ENCODE peak calls at places on chromosomes 2 and 18, in seven cellular contexts. U, B, A, L, C, P and R are unnamed samples. For H3K4me1, the result is how much of the 10 kb centered on the place peaks cover.

GRCh38 chr18:14907420-14907819 is 159.4 kb downstream of the ANKRD30B start:
- DNase-seq in A (no peak), P (no peak), L (no peak), C (no peak), B (no peak), U (no peak), R (no peak)

GRCh38 chr2:133485868-133486267 is 82.4 kb downstream of the NCKAP5 start:
- DNase-seq in L (no peak), P (no peak), U (no peak), A (no peak), C (no peak), B (no peak), R (no peak)

GRCh38 chr2:229348135-229348534 is 77.0 kb upstream of the PID1 start:
- DNase-seq in A (no peak), B (no peak), L (no peak), P (no peak), C (no peak), U (no peak), R (no peak)

GRCh38 chr2:105595536-105595935 is 149.2 kb upstream of the NCK2 start:
- DNase-seq in C (no peak), P (no peak), B (no peak), A (no peak), L (no peak), U (peak), R (no peak)

GRCh38 chr18:46148810-46149209 is 44.6 kb downstream of the HAUS1 start:
- DNase-seq in U (no peak), C (peak), L (peak), A (peak), B (no peak), P (no peak), R (peak)

GRCh38 chr2:230784840-230785239 is 72.2 kb downstream of the CAB39 start:
- DNase-seq in A (no peak), L (no peak), B (no peak), U (no peak), P (no peak), C (no peak), R (no peak)

GRCh38 chr2:24104110-24104650 is 19.0 kb downstream of the PFN4 start:
- DNase-seq in U (no peak), P (no peak), B (no peak), A (no peak), C (no peak), L (no peak), R (no peak)

GRCh38 chr2:201859886-201860285 is 53.5 kb downstream of the CDK15 start:
- DNase-seq in L (no peak), C (no peak), B (no peak), P (no peak), U (no peak), A (no peak), R (no peak)

GRCh38 chr2:19261061-19261460 is 97.4 kb downstream of the OSR1 start:
- DNase-seq in B (no peak), A (no peak), P (no peak), C (no peak), L (no peak), U (no peak), R (no peak)

GRCh38 chr2:54599914-54600313 is 123.5 kb upstream of the EML6 start:
- DNase-seq in B (peak), P (peak), U (peak), A (peak), L (no peak), C (no peak), R (peak)

GRCh38 chr2:60483400-60483799 is 70.1 kb downstream of the BCL11A start:
- DNase-seq in L (no peak), C (no peak), U (no peak), A (no peak), P (no peak), B (no peak), R (no peak)

GRCh38 chr2:227228061-227228667 is 63.7 kb downstream of the COL4A3 start:
- DNase-seq in B (peak), L (no peak), P (peak), C (peak), U (no peak), A (no peak), R (peak)

GRCh38 chr2:105537466-105537865 is 138.6 kb upstream of the FHL2 start:
- DNase-seq in U (peak), A (no peak), P (no peak), B (no peak), L (no peak), C (no peak), R (no peak)

GRCh38 chr2:149125031-149125725 is 86.7 kb downstream of the LYPD6B start:
- DNase-seq in P (peak), L (no peak), C (no peak), A (no peak), U (no peak), B (no peak), R (no peak)

GRCh38 chr2:211401328-211401727 is 844.9 kb downstream of the CPS1 start:
- DNase-seq in L (no peak), P (no peak), B (no peak), C (no peak), A (no peak), U (no peak), R (no peak)

GRCh38 chr2:204445149-204445548 is 100.1 kb upstream of the PARD3B start:
- DNase-seq in U (no peak), C (no peak), B (no peak), A (no peak), P (no peak), L (no peak), R (no peak)

DNA sequence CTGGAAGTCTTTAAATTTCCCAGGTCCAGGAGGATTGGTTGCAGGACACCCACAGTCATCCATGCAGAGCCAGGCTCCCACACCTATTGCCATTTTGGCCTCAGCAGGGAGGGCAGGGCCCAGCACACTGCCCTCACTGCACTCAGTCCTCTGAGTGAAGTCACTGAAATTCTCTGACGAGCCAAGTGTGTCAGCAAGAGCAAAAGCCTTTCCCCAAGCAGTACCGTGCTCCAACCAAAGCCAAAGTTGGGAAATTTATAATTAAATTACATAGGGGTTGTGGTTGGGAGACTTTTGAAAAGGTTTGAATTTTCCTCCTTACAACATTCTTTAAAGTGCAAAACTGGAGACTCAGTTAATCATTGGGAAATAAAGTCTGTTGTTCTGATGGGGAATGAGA is 98.5 kb upstream of the CD226 start:
- DNase-seq in C (no peak), P (no peak), L (no peak), U (no peak), A (no peak), B (no peak), R (no peak)
- H3K4me1 ChIP-seq in C (under half), P (under half), L (under half), U (under half), A (under half), B (under half), R (under half)

GRCh38 chr2:56077352-56077915 is 106.4 kb upstream of the CCDC85A start:
- DNase-seq in A (no peak), B (no peak), L (no peak), P (no peak), U (no peak), C (peak), R (no peak)
- TF ChIP-seq CTCF in A (no peak), B (peak), L (no peak), P (no peak), U (no peak), C (peak), R (no peak)

GRCh38 chr2:8626572-8626971 is 55.3 kb upstream of the ID2 start:
- DNase-seq in A (no peak), C (no peak), B (no peak), P (no peak), U (no peak), L (no peak), R (no peak)
- H3K4me1 ChIP-seq in A (under half), C (under half), B (under half), P (under half), U (under half), L (under half), R (under half)

GRCh38 chr2:180604077-180604476 is 376.3 kb upstream of the UBE2E3 start:
- DNase-seq in P (no peak), C (no peak), U (no peak), B (no peak), L (no peak), A (no peak), R (no peak)
- TF ChIP-seq CTCF in P (no peak), C (no peak), U (no peak), B (no peak), L (no peak), A (no peak), R (no peak)

GRCh38 chr2:134669731-134670669 is 48.8 kb downstream of the TMEM163 start:
- DNase-seq in U (no peak), A (no peak), P (no peak), B (no peak), L (peak), C (no peak), R (no peak)

GRCh38 chr2:134670955-134671354 is 47.8 kb downstream of the TMEM163 start:
- DNase-seq in A (no peak), P (no peak), B (peak), C (no peak), U (no peak), L (no peak), R (no peak)

GRCh38 chr2:134674687-134675086 is 44.1 kb downstream of the TMEM163 start:
- DNase-seq in B (no peak), P (no peak), A (no peak), U (no peak), L (no peak), C (no peak), R (no peak)

GRCh38 chr2:134668821-134669220 is 50.0 kb downstream of the TMEM163 start:
- DNase-seq in C (no peak), A (no peak), P (no peak), U (no peak), B (no peak), L (peak), R (no peak)

GRCh38 chr2:134671498-134671897 is 47.3 kb downstream of the TMEM163 start:
- DNase-seq in P (no peak), U (no peak), B (no peak), C (no peak), A (no peak), L (no peak), R (no peak)
- H3K4me1 ChIP-seq in P (under half), U (under half), B (under half), C (under half), A (under half), L (half or more), R (under half)

GRCh38 chr18:5601188-5601624 is 57.4 kb upstream of the EPB41L3 start:
- DNase-seq in L (no peak), A (no peak), C (no peak), B (no peak), P (peak), U (no peak), R (no peak)

GRCh38 chr18:5603153-5603552 is 59.4 kb upstream of the EPB41L3 start:
- DNase-seq in B (no peak), A (no peak), P (no peak), U (no peak), L (no peak), C (no peak), R (no peak)

GRCh38 chr18:5600376-5601071 is 56.7 kb upstream of the EPB41L3 start:
- DNase-seq in P (no peak), L (no peak), B (no peak), C (no peak), A (no peak), U (no peak), R (no peak)

DNA sequence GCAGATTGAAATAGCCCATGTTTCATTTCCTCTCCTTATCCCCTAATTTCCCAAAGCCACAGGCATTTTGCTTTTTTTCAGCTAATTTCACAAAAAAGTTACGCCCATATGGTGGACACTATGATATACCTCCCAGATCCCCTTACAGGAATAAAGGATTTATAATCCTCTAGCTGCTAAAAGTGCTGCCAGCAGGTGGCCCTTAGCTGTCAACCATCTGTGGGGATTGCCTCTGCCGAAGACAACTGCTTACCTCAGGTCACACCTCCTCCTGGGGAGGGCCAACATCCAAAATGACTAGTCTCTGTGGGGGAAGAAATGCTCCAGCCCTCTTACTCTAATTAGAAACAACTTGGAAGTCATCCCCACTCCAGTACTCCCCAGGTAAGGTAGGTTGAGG is 61.0 kb upstream of the EPB41L3 start:
- DNase-seq in P (no peak), L (no peak), U (no peak), C (no peak), B (no peak), A (no peak), R (no peak)
- TF ChIP-seq CTCF in P (no peak), L (no peak), U (no peak), C (no peak), B (no peak), A (peak), R (no peak)

DNA sequence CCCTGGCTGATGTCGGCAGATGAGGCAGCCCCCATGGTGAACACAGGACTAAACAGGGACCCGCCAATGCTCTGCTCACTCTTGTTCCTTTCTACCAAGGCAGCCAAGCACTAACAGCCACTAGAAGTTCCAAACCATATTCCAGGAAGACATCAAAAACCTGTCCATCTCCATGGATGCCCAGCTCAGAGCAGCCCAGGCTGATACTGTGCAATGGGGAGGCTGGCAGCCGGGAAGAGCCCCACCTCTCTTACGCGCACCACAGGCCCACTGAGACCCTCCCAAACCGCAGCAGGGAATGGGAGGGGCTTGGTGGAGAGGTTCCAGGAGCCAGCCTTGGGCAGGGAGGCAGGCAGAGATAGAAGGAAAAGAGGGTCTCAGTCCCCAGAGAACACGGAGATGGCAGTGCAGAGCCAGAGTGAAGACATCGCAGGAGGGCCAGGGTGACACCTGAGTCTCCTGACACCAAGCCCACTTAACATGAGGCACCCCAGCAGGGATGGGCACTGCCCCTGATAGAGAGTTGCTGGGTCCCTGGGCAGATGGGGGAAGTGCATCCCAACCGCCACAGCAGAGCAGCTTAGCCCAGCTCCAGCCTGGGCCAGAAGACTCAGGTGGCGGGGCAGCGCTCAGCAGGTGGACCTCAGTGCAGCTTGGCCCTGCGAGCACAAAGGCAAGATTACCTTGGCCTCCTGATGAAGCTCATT is 3.4 kb downstream of the HS6ST1 start:
- DNase-seq in B (peak), A (peak), L (peak), C (no peak), P (no peak), U (peak), R (no peak)
- H3K4me1 ChIP-seq in B (half or more), A (half or more), L (under half), C (under half), P (under half), U (half or more), R (half or more)

DNA sequence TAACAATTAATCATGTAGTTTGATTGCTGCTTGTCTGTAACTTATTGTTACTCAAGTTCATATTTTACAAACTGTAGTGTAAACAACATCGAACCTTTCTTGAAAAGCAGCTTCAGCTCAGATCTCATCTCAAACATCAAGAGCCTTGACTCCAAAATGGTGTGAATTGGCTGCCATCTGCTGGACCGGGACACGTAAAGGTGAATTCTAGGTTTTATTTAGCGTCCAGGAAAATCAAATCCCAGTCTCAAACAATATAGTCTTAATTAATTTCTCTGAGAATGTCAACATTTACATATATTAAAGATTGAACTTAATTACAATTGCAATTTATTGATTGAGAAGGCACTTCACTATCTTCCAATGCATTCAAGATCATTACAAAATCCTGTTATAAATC is 453.0 kb downstream of the GALR1 start:
- DNase-seq in P (no peak), C (peak), B (no peak), L (no peak), A (no peak), U (no peak), R (no peak)
- TF ChIP-seq CTCF in P (no peak), C (peak), B (no peak), L (no peak), A (no peak), U (no peak), R (no peak)